ENCODE peak calls at places on chromosomes 11 and 22, in ten cellular contexts. One of them, this sample, is unnamed.

GRCh38 chr22:42869888-42870480 is 12.9 kb upstream of the ARFGAP3 start:
- DNase-seq in uterus: no peak
- DNase-seq in lower leg skin: no peak
- DNase-seq in A549: no peak
- DNase-seq in GM12865: no peak
- DNase-seq in AG04450: no peak
- DNase-seq in astrocyte of the cerebellum: no peak
- DNase-seq in right lobe of liver: no peak
- DNase-seq in fibroblast of pulmonary artery: no peak
- DNase-seq in body of pancreas: peak; percentile 49
- DNase-seq in this sample: no peak

GRCh38 chr11:101127699-101128570 is 1.7 kb downstream of the PGR start:
- DNase-seq in uterus: peak; percentile 29
- DNase-seq in lower leg skin: no peak
- DNase-seq in A549: no peak
- DNase-seq in GM12865: no peak
- DNase-seq in AG04450: no peak
- DNase-seq in astrocyte of the cerebellum: no peak
- DNase-seq in right lobe of liver: peak; percentile 42
- DNase-seq in fibroblast of pulmonary artery: no peak
- DNase-seq in body of pancreas: peak; percentile 13
- DNase-seq in this sample: no peak

GRCh38 chr22:20957691-20958440 is 9.2 kb upstream of the AIFM3 start:
- DNase-seq in uterus: no peak
- DNase-seq in lower leg skin: no peak
- DNase-seq in A549: peak; percentile 80
- DNase-seq in GM12865: peak; percentile 57
- DNase-seq in AG04450: no peak
- DNase-seq in astrocyte of the cerebellum: no peak
- DNase-seq in right lobe of liver: no peak
- DNase-seq in fibroblast of pulmonary artery: no peak
- DNase-seq in body of pancreas: peak; percentile 51
- DNase-seq in this sample: peak; percentile 31

GRCh38 chr22:42895087-42895486 is 38.0 kb upstream of the ARFGAP3 start:
- DNase-seq in uterus: no peak
- DNase-seq in lower leg skin: no peak
- DNase-seq in A549: no peak
- DNase-seq in GM12865: peak; percentile 82
- DNase-seq in AG04450: no peak
- DNase-seq in astrocyte of the cerebellum: no peak
- DNase-seq in right lobe of liver: no peak
- DNase-seq in fibroblast of pulmonary artery: no peak
- DNase-seq in body of pancreas: no peak
- DNase-seq in this sample: no peak

GRCh38 chr11:27699926-27700350 is 317 bp downstream of the BDNF start:
- DNase-seq in uterus: no peak
- DNase-seq in lower leg skin: no peak
- DNase-seq in A549: no peak
- DNase-seq in GM12865: no peak
- DNase-seq in AG04450: no peak
- DNase-seq in astrocyte of the cerebellum: no peak
- DNase-seq in right lobe of liver: no peak
- DNase-seq in fibroblast of pulmonary artery: no peak
- DNase-seq in body of pancreas: peak; percentile 9
- DNase-seq in this sample: no peak

GRCh38 chr11:63508009-63508408 is 2.1 kb downstream of the LGALS12 start:
- DNase-seq in uterus: no peak
- DNase-seq in lower leg skin: no peak
- DNase-seq in A549: peak; percentile 60
- DNase-seq in GM12865: peak; percentile 48
- DNase-seq in AG04450: no peak
- DNase-seq in astrocyte of the cerebellum: no peak
- DNase-seq in right lobe of liver: peak; percentile 89
- DNase-seq in fibroblast of pulmonary artery: no peak
- DNase-seq in body of pancreas: peak; percentile 79
- DNase-seq in this sample: peak; percentile 15

GRCh38 chr11:35332524-35332923 is 86.8 kb downstream of the SLC1A2 start:
- DNase-seq in uterus: no peak
- DNase-seq in lower leg skin: no peak
- DNase-seq in A549: no peak
- DNase-seq in GM12865: no peak
- DNase-seq in AG04450: no peak
- DNase-seq in astrocyte of the cerebellum: no peak
- DNase-seq in right lobe of liver: no peak
- DNase-seq in fibroblast of pulmonary artery: no peak
- DNase-seq in body of pancreas: no peak
- DNase-seq in this sample: no peak

GRCh38 chr11:128716661-128717210 is 22.9 kb downstream of the FLI1 start:
- DNase-seq in uterus: no peak
- DNase-seq in lower leg skin: no peak
- DNase-seq in A549: no peak
- DNase-seq in GM12865: peak; percentile 66
- DNase-seq in AG04450: no peak
- DNase-seq in astrocyte of the cerebellum: no peak
- DNase-seq in right lobe of liver: peak; percentile 39
- DNase-seq in fibroblast of pulmonary artery: peak; percentile 56
- DNase-seq in body of pancreas: no peak
- DNase-seq in this sample: no peak

GRCh38 chr22:30212996-30213441 is 33.5 kb downstream of the LIF start:
- DNase-seq in uterus: no peak
- DNase-seq in lower leg skin: no peak
- DNase-seq in A549: no peak
- DNase-seq in GM12865: no peak
- DNase-seq in AG04450: no peak
- DNase-seq in astrocyte of the cerebellum: peak; percentile 50
- DNase-seq in right lobe of liver: no peak
- DNase-seq in fibroblast of pulmonary artery: peak; percentile 94
- DNase-seq in body of pancreas: no peak
- DNase-seq in this sample: peak; percentile 96

GRCh38 chr11:134666273-134667174 is 254.5 kb upstream of the B3GAT1 start:
- DNase-seq in uterus: no peak
- DNase-seq in lower leg skin: peak; percentile 3
- DNase-seq in A549: no peak
- DNase-seq in GM12865: no peak
- DNase-seq in AG04450: no peak
- DNase-seq in astrocyte of the cerebellum: no peak
- DNase-seq in right lobe of liver: no peak
- DNase-seq in fibroblast of pulmonary artery: no peak
- DNase-seq in body of pancreas: no peak
- DNase-seq in this sample: no peak

GRCh38 chr11:71505781-71506180 is 21.3 kb upstream of the KRTAP5-7 start:
- DNase-seq in uterus: no peak
- DNase-seq in lower leg skin: no peak
- DNase-seq in A549: no peak
- DNase-seq in GM12865: no peak
- DNase-seq in AG04450: no peak
- DNase-seq in astrocyte of the cerebellum: no peak
- DNase-seq in right lobe of liver: no peak
- DNase-seq in fibroblast of pulmonary artery: no peak
- DNase-seq in body of pancreas: no peak
- DNase-seq in this sample: no peak

GRCh38 chr22:37931893-37932389 is 21.5 kb downstream of the C22orf23 start:
- DNase-seq in uterus: no peak
- DNase-seq in lower leg skin: no peak
- DNase-seq in A549: no peak
- DNase-seq in GM12865: no peak
- DNase-seq in AG04450: no peak
- DNase-seq in astrocyte of the cerebellum: no peak
- DNase-seq in right lobe of liver: no peak
- DNase-seq in fibroblast of pulmonary artery: no peak
- DNase-seq in body of pancreas: no peak
- DNase-seq in this sample: no peak

GRCh38 chr22:37930270-37930951 is 23.0 kb downstream of the C22orf23 start:
- DNase-seq in uterus: no peak
- DNase-seq in lower leg skin: no peak
- DNase-seq in A549: peak; percentile 28
- DNase-seq in GM12865: peak; percentile 35
- DNase-seq in AG04450: no peak
- DNase-seq in astrocyte of the cerebellum: no peak
- DNase-seq in right lobe of liver: no peak
- DNase-seq in fibroblast of pulmonary artery: peak; percentile 34
- DNase-seq in body of pancreas: peak; percentile 58
- DNase-seq in this sample: peak; percentile 49

GRCh38 chr22:37932401-37932800 is 21.0 kb downstream of the C22orf23 start:
- DNase-seq in uterus: no peak
- DNase-seq in lower leg skin: no peak
- DNase-seq in A549: no peak
- DNase-seq in GM12865: no peak
- DNase-seq in AG04450: no peak
- DNase-seq in astrocyte of the cerebellum: no peak
- DNase-seq in right lobe of liver: no peak
- DNase-seq in fibroblast of pulmonary artery: no peak
- DNase-seq in body of pancreas: no peak
- DNase-seq in this sample: no peak

GRCh38 chr22:37929390-37929789 is 23.3 kb downstream of the MICALL1 start:
- DNase-seq in uterus: no peak
- DNase-seq in lower leg skin: no peak
- DNase-seq in A549: no peak
- DNase-seq in GM12865: no peak
- DNase-seq in AG04450: no peak
- DNase-seq in astrocyte of the cerebellum: no peak
- DNase-seq in right lobe of liver: no peak
- DNase-seq in fibroblast of pulmonary artery: no peak
- DNase-seq in body of pancreas: peak; percentile 84
- DNase-seq in this sample: no peak

GRCh38 chr22:37930952-37931440 is 22.4 kb downstream of the C22orf23 start:
- DNase-seq in uterus: no peak
- DNase-seq in lower leg skin: no peak
- DNase-seq in A549: no peak
- DNase-seq in GM12865: no peak
- DNase-seq in AG04450: no peak
- DNase-seq in astrocyte of the cerebellum: no peak
- DNase-seq in right lobe of liver: no peak
- DNase-seq in fibroblast of pulmonary artery: no peak
- DNase-seq in body of pancreas: peak; percentile 61
- DNase-seq in this sample: no peak
- TF ChIP-seq CTCF in uterus: no peak
- TF ChIP-seq CTCF in lower leg skin: no peak
- TF ChIP-seq CTCF in A549: no peak
- TF ChIP-seq CTCF in GM12865: no peak
- TF ChIP-seq CTCF in AG04450: peak; percentile 22
- TF ChIP-seq CTCF in astrocyte of the cerebellum: no peak
- TF ChIP-seq CTCF in right lobe of liver: no peak
- TF ChIP-seq CTCF in fibroblast of pulmonary artery: no peak
- TF ChIP-seq CTCF in body of pancreas: no peak
- TF ChIP-seq CTCF in this sample: no peak

GRCh38 chr22:49349841-49350381 is 477.8 kb downstream of the BRD1 start:
- DNase-seq in uterus: peak; percentile 6
- DNase-seq in lower leg skin: no peak
- DNase-seq in A549: no peak
- DNase-seq in GM12865: no peak
- DNase-seq in AG04450: no peak
- DNase-seq in astrocyte of the cerebellum: no peak
- DNase-seq in right lobe of liver: no peak
- DNase-seq in fibroblast of pulmonary artery: no peak
- DNase-seq in body of pancreas: no peak
- DNase-seq in this sample: no peak
- H3K4me3 ChIP-seq in uterus: no peak overlapping the region
- H3K4me3 ChIP-seq in lower leg skin: no peak overlapping the region
- H3K4me3 ChIP-seq in A549: no peak overlapping the region
- H3K4me3 ChIP-seq in GM12865: no peak overlapping the region
- H3K4me3 ChIP-seq in AG04450: no peak overlapping the region
- H3K4me3 ChIP-seq in astrocyte of the cerebellum: no peak overlapping the region
- H3K4me3 ChIP-seq in right lobe of liver: no peak overlapping the region
- H3K4me3 ChIP-seq in fibroblast of pulmonary artery: no peak overlapping the region
- H3K4me3 ChIP-seq in body of pancreas: no peak overlapping the region
- H3K4me3 ChIP-seq in this sample: no peak overlapping the region

DNA sequence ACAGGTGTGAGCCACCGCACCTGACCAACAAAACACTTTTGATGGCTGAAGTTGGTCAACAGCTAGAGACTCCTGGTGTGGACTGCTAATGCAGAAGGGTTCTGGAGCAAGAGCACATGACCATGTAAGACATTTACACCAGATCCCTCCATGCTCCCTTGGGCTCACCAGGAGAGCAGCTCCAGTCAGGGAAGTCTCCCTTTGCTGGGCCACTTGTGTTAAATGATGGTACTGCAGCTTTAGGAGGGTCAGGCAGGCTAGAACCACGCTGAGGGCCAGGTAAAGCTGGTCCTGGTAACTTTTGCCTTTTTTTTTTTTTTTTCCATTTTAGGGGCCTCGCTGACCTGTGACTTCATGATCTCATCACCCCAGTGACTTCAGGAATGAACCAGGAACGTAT is 146.4 kb downstream of the FBXO7 start:
- DNase-seq in uterus: no peak
- DNase-seq in lower leg skin: no peak
- DNase-seq in A549: peak; percentile 21
- DNase-seq in GM12865: no peak
- DNase-seq in AG04450: no peak
- DNase-seq in astrocyte of the cerebellum: no peak
- DNase-seq in right lobe of liver: no peak
- DNase-seq in fibroblast of pulmonary artery: no peak
- DNase-seq in body of pancreas: no peak
- DNase-seq in this sample: no peak
- TF ChIP-seq CTCF in uterus: peak; percentile 18
- TF ChIP-seq CTCF in lower leg skin: no peak
- TF ChIP-seq CTCF in A549: no peak
- TF ChIP-seq CTCF in GM12865: no peak
- TF ChIP-seq CTCF in AG04450: peak; percentile 11
- TF ChIP-seq CTCF in astrocyte of the cerebellum: no peak
- TF ChIP-seq CTCF in right lobe of liver: no peak
- TF ChIP-seq CTCF in fibroblast of pulmonary artery: no peak
- TF ChIP-seq CTCF in body of pancreas: no peak
- TF ChIP-seq CTCF in this sample: no peak

DNA sequence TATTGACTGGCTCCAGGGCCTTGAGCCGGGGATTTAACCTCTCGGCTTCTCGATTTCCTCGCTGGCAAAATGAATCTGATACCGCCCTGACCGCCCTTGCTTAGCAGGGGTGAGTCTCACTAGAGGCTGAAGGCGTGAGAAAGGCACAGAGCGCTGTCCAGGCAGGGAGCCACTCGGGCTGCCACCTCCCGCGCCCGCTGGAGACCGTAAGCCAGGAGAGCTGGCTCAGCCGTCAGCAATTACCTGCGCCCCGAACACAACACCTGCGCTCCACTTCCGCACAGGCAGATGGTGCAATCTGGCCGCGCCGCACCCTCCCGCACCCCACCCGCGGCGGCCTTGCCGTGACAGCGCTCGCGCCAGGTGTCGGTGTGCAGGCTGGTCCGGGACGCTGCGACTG is 65.5 kb downstream of the BUD13 start:
- DNase-seq in uterus: no peak
- DNase-seq in lower leg skin: no peak
- DNase-seq in A549: no peak
- DNase-seq in GM12865: no peak
- DNase-seq in AG04450: no peak
- DNase-seq in astrocyte of the cerebellum: no peak
- DNase-seq in right lobe of liver: no peak
- DNase-seq in fibroblast of pulmonary artery: no peak
- DNase-seq in body of pancreas: peak; percentile 77
- DNase-seq in this sample: no peak
- H3K4me3 ChIP-seq in uterus: no peak overlapping the region
- H3K4me3 ChIP-seq in lower leg skin: no peak overlapping the region
- H3K4me3 ChIP-seq in A549: no peak overlapping the region
- H3K4me3 ChIP-seq in GM12865: no peak overlapping the region
- H3K4me3 ChIP-seq in AG04450: no peak overlapping the region
- H3K4me3 ChIP-seq in astrocyte of the cerebellum: no peak overlapping the region
- H3K4me3 ChIP-seq in right lobe of liver: no peak overlapping the region
- H3K4me3 ChIP-seq in fibroblast of pulmonary artery: no peak overlapping the region
- H3K4me3 ChIP-seq in body of pancreas: no peak overlapping the region
- H3K4me3 ChIP-seq in this sample: no peak overlapping the region

GRCh38 chr11:8834379-8834778 is 76.6 kb upstream of the AKIP1 start:
- DNase-seq in uterus: no peak
- DNase-seq in lower leg skin: no peak
- DNase-seq in A549: no peak
- DNase-seq in GM12865: no peak
- DNase-seq in AG04450: no peak
- DNase-seq in astrocyte of the cerebellum: no peak
- DNase-seq in right lobe of liver: peak; percentile 9
- DNase-seq in fibroblast of pulmonary artery: no peak
- DNase-seq in body of pancreas: no peak
- DNase-seq in this sample: no peak
- TF ChIP-seq CTCF in uterus: no peak
- TF ChIP-seq CTCF in lower leg skin: no peak
- TF ChIP-seq CTCF in A549: no peak
- TF ChIP-seq CTCF in GM12865: no peak
- TF ChIP-seq CTCF in AG04450: no peak
- TF ChIP-seq CTCF in astrocyte of the cerebellum: no peak
- TF ChIP-seq CTCF in right lobe of liver: no peak
- TF ChIP-seq CTCF in fibroblast of pulmonary artery: no peak
- TF ChIP-seq CTCF in body of pancreas: no peak
- TF ChIP-seq CTCF in this sample: no peak

This sample was measured in fibroblast of mammary gland.